ENCODE peak calls at places on chromosomes 12 and 14, in five cellular contexts. E is IMR-90, M is PC-3, I is DND-41, S is OCI-LY7. Y is an unnamed sample. For H4K20me1, the result is how much of the 10 kb centered on the place peaks cover.

GRCh38 chr12:75759842-75760260 is 248.4 kb upstream of the KRR1 start:
- DNase-seq in E (peak), M (peak), I (no peak), S (no peak), Y (peak)

GRCh38 chr12:28865776-28866175 is 283.3 kb upstream of the FAR2 start:
- DNase-seq in E (peak), M (no peak), I (no peak), S (no peak), Y (peak)

GRCh38 chr14:77128414-77128891 is 13.1 kb downstream of the ZDHHC22 start:
- DNase-seq in E (no peak), M (peak), I (no peak), S (no peak), Y (no peak)

GRCh38 chr12:108637222-108637621 is 3.5 kb upstream of the SELPLG start:
- DNase-seq in E (no peak), M (no peak), I (peak), S (peak), Y (no peak)

GRCh38 chr14:64504310-64504896 is at the start of gene ZBTB1:
- DNase-seq in E (peak), M (peak), I (peak), S (peak), Y (peak)

GRCh38 chr14:22747769-22748168 is 18.7 kb upstream of the OXA1L start:
- DNase-seq in E (no peak), M (no peak), I (no peak), S (no peak), Y (no peak)

GRCh38 chr12:5953835-5954586 is 9.0 kb upstream of the ANO2 start:
- DNase-seq in E (no peak), M (no peak), I (no peak), S (no peak), Y (no peak)

GRCh38 chr14:96105921-96106441 is 66.8 kb downstream of the C14orf132 start:
- DNase-seq in E (no peak), M (no peak), I (no peak), S (no peak), Y (peak)

GRCh38 chr12:131313635-131314034 is 359.9 kb downstream of the ADGRD1 start:
- DNase-seq in E (no peak), M (no peak), I (no peak), S (no peak), Y (no peak)

GRCh38 chr12:53748072-53748840 is 3.5 kb downstream of the CISTR start:
- DNase-seq in E (no peak), M (no peak), I (no peak), S (no peak), Y (no peak)

GRCh38 chr12:47967461-47968430 is 4.3 kb downstream of the TMEM106C start:
- DNase-seq in E (peak), M (no peak), I (no peak), S (no peak), Y (peak)

GRCh38 chr14:69876848-69877306 is 2.3 kb upstream of the SMOC1 start:
- DNase-seq in E (no peak), M (no peak), I (no peak), S (no peak), Y (no peak)

GRCh38 chr12:96883571-96883970 is 23.5 kb upstream of the NEDD1 start:
- DNase-seq in E (peak), M (peak), I (no peak), S (no peak), Y (peak)

GRCh38 chr12:114440450-114441383 is 34.8 kb upstream of the TBX5 start:
- DNase-seq in E (no peak), M (no peak), I (no peak), S (no peak), Y (peak)

GRCh38 chr14:79971330-79971729 is 240.0 kb downstream of the DIO2 start:
- DNase-seq in E (peak), M (peak), I (no peak), S (no peak), Y (peak)

GRCh38 chr14:94867931-94868597 is 98.2 kb upstream of the GSC start:
- DNase-seq in E (no peak), M (peak), I (no peak), S (no peak), Y (peak)

DNA sequence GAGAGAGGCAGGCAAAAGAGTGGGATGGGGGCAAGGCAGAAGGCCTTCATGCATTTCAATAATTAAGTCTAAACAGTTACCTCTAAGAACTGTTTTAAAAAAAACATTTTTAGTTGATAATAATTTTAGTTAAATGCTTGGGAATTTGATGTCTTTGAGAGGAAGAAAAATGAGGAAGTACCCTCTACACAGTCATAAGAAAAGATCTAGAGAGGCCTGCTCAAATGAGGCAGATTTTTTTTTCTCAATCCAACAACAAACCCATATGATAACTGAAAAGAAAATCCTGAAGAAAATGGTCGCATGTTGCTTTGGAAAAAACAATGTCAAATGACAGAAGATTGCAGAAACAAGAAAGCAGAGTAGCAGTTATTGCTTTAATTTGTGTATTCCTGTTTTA is 25.6 kb downstream of the SINHCAF start:
- DNase-seq in E (no peak), M (no peak), I (no peak), S (no peak), Y (no peak)
- H4K20me1 ChIP-seq in E (under half), M (under half), I (half or more), S (under half), Y (under half)

GRCh38 chr12:41919025-41919424 is 225.6 kb downstream of the GXYLT1 start:
- DNase-seq in E (no peak), M (no peak), I (no peak), S (no peak), Y (no peak)
- H4K20me1 ChIP-seq in E (under half), M (under half), I (under half), S (under half), Y (under half)

GRCh38 chr14:103021817-103022668 is 35.3 kb downstream of the CDC42BPB start:
- DNase-seq in E (peak), M (no peak), I (no peak), S (no peak), Y (peak)
- H4K20me1 ChIP-seq in E (half or more), M (under half), I (under half), S (under half), Y (under half)

GRCh38 chr14:35299708-35300107 is 7.5 kb downstream of the PSMA6 start:
- DNase-seq in E (no peak), M (peak), I (no peak), S (no peak), Y (peak)
- H4K20me1 ChIP-seq in E (under half), M (under half), I (half or more), S (under half), Y (under half)

GRCh38 chr12:124478416-124478815 is 89.0 kb downstream of the NCOR2 start:
- DNase-seq in E (no peak), M (no peak), I (no peak), S (no peak), Y (no peak)

GRCh38 chr12:124477109-124477915 is 90.1 kb downstream of the NCOR2 start:
- DNase-seq in E (no peak), M (no peak), I (peak), S (no peak), Y (no peak)

GRCh38 chr12:124480469-124481256 is 86.7 kb downstream of the NCOR2 start:
- DNase-seq in E (peak), M (peak), I (peak), S (peak), Y (peak)

GRCh38 chr12:124479680-124480468 is 87.5 kb downstream of the NCOR2 start:
- DNase-seq in E (no peak), M (no peak), I (no peak), S (no peak), Y (no peak)

DNA sequence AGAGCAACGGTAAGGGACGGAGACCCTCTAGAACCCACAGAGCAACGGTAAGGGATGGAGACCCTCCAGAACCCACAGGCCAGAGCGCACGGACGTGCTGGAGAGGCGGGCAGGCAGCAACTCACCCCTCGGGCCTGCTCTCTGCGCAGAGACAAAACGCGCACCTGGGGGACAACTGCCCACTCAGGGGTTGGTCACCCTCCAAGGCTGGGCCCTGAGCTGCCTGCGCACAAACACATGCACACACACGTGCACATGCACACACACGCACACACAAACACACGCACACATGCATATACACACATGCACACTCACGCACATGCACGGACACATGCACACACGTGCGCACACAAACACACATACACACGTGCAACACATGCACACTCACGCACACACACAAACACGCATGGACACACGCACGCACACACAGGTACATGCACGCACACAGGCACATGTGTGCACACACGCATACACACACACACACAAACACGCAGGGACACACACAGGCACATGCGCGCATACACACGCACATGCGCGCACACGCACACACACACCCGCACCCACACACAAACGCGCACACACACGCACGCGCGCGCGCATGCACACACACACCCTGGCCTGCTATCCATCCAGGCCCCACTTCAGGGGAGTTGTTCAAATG is 88.3 kb downstream of the NCOR2 start:
- DNase-seq in E (no peak), M (no peak), I (no peak), S (no peak), Y (no peak)
- H4K20me1 ChIP-seq in E (half or more), M (under half), I (half or more), S (under half), Y (under half)

DNA sequence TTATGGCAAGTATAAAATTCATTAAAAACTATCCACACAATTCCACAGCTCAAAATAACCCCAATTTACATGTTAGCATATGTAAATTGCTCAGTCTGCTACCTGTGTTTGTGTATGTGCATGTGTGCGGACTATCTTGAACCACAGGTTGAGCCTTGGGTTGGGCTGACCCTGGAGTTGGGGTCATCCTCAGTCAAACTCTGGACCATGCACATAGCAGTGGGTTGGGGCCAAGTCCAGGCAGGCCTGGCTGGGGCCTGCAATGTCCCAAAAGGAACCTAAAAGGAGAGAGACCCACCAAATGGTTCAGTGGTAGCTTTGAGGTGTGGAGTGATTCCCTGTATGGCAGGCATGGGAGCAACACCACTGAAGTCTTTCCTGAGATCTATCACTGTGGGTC is 156.1 kb downstream of the FOXN3 start:
- DNase-seq in E (no peak), M (no peak), I (no peak), S (no peak), Y (no peak)
- H4K20me1 ChIP-seq in E (under half), M (under half), I (under half), S (under half), Y (under half)

GRCh38 chr14:100818221-100818699 is 7.7 kb upstream of the MEG3 start:
- DNase-seq in E (no peak), M (no peak), I (no peak), S (no peak), Y (no peak)

GRCh38 chr14:100816950-100817901 is 8.7 kb upstream of the MEG3 start:
- DNase-seq in E (no peak), M (no peak), I (no peak), S (no peak), Y (no peak)

GRCh38 chr14:100819453-100819828 is 6.5 kb upstream of the MEG3 start:
- DNase-seq in E (no peak), M (no peak), I (no peak), S (no peak), Y (no peak)

GRCh38 chr14:100815478-100816285 is 10.2 kb upstream of the MEG3 start:
- DNase-seq in E (peak), M (no peak), I (no peak), S (no peak), Y (no peak)

GRCh38 chr14:100816286-100816949 is 9.5 kb upstream of the MEG3 start:
- DNase-seq in E (no peak), M (no peak), I (no peak), S (no peak), Y (no peak)
- H4K20me1 ChIP-seq in E (under half), M (under half), I (under half), S (under half), Y (under half)

GRCh38 chr12:43208221-43208620 is 343.8 kb downstream of the ADAMTS20 start:
- DNase-seq in E (no peak), M (no peak), I (no peak), S (no peak), Y (peak)
- H4K20me1 ChIP-seq in E (under half), M (under half), I (under half), S (under half), Y (under half)

DNA sequence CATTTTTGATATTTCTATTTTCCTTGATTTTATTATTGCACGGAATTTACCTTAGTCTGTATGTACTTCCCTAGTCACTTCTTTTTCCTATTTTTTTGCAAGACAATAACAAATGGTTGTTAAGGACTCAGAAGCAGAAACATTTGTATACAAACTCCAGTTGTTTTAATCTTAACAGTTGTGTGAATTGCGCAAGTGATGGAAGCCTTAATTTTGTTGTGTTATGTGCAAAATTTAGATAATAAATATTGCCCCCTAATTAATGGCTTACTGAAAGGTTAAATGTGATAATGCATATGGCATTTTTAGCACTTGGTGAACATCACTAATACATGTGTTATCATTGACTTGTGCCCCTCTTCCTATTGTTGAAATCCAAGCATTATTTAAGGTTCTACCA is 82.0 kb downstream of the MGAT4C start:
- DNase-seq in E (no peak), M (no peak), I (no peak), S (no peak), Y (no peak)
- H4K20me1 ChIP-seq in E (under half), M (under half), I (under half), S (under half), Y (under half)

GRCh38 chr12:122980192-122981035 is at the start of gene ARL6IP4:
- DNase-seq in E (peak), M (peak), I (peak), S (peak), Y (peak)

GRCh38 chr12:122982963-122983788 is 2.7 kb downstream of the ARL6IP4 start:
- DNase-seq in E (no peak), M (no peak), I (no peak), S (no peak), Y (no peak)

GRCh38 chr12:122982494-122982850 is 2.0 kb downstream of the ARL6IP4 start:
- DNase-seq in E (no peak), M (no peak), I (no peak), S (no peak), Y (no peak)

GRCh38 chr12:122981036-122981471 is 573 bp downstream of the ARL6IP4 start:
- DNase-seq in E (no peak), M (peak), I (peak), S (peak), Y (peak)

DNA sequence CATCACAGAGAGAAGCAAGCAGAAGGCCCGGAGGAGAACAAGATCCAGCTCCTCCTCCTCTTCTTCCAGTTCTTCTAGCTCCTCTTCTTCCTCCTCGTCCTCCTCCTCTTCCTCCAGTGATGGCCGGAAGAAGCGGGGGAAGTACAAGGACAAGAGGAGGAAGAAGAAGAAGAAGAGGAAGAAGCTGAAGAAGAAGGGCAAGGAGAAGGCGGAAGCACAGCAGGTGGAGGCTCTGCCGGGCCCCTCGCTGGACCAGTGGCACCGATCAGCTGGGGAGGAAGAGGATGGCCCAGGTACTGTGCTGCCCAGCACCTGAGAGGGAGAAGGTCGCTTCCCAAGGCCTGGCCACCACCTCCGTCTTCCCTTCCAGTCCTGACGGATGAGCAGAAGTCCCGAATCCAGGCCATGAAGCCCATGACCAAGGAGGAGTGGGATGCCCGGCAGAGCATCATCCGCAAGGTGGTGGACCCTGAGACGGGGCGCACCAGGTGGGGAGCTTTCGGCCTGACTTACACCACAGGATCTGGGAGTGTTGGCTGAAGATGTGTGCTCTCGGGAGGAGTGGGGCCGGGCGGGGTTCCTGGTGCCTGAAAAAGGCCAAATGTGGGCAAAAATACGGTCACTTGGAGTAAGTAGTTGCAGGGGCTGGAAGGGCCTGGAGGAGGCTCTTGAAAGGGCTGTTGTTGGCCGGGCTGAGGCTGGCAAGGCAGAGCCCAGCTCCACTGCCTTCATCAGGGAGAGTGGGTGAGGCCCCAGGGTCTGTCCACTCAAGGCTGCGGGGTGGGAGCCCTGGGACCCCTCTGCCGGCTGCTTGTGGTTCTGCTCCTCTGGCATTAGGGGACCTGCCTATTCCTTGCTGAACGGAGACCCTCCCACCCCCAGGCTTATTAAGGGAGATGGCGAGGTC is 1.4 kb downstream of the ARL6IP4 start:
- DNase-seq in E (no peak), M (no peak), I (no peak), S (no peak), Y (peak)
- H4K20me1 ChIP-seq in E (under half), M (under half), I (under half), S (under half), Y (under half)

Y was measured in GM23248.